ENCODE peak calls at places on chromosomes 11 and 22, in eight cellular contexts. One of them, this sample, is unnamed.

GRCh38 chr11:112355726-112356125 is 95.1 kb upstream of the PLET1 start:
- DNase-seq in PC-3: peak; percentile 59
- DNase-seq in heart left ventricle: no peak
- DNase-seq in CD4-positive, alpha-beta memory T cell: no peak
- DNase-seq in iPS DF 6.9: no peak
- DNase-seq in K562: peak; percentile 40
- DNase-seq in uterus: peak; percentile 67
- DNase-seq in thoracic aorta: no peak
- DNase-seq in this sample: no peak

GRCh38 chr11:92739020-92739419 is 230.4 kb upstream of the MTNR1B start:
- DNase-seq in uterus: no peak
- DNase-seq in CD4-positive, alpha-beta memory T cell: no peak
- DNase-seq in iPS DF 6.9: no peak
- DNase-seq in heart left ventricle: no peak
- DNase-seq in K562: no peak
- DNase-seq in thoracic aorta: no peak
- DNase-seq in PC-3: no peak
- DNase-seq in this sample: no peak

GRCh38 chr11:113531575-113532451 is 56.6 kb upstream of the DRD2 start:
- DNase-seq in iPS DF 6.9: no peak
- DNase-seq in K562: no peak
- DNase-seq in PC-3: no peak
- DNase-seq in thoracic aorta: no peak
- DNase-seq in uterus: no peak
- DNase-seq in CD4-positive, alpha-beta memory T cell: no peak
- DNase-seq in heart left ventricle: no peak
- DNase-seq in this sample: no peak

GRCh38 chr11:133950874-133951483 is 5.8 kb downstream of the IGSF9B start:
- DNase-seq in heart left ventricle: peak; percentile 70
- DNase-seq in uterus: no peak
- DNase-seq in K562: no peak
- DNase-seq in iPS DF 6.9: no peak
- DNase-seq in PC-3: no peak
- DNase-seq in thoracic aorta: no peak
- DNase-seq in CD4-positive, alpha-beta memory T cell: no peak
- DNase-seq in this sample: no peak

GRCh38 chr22:45777046-45777851 is 105.6 kb downstream of the ATXN10 start:
- DNase-seq in PC-3: peak; percentile 83
- DNase-seq in CD4-positive, alpha-beta memory T cell: no peak
- DNase-seq in iPS DF 6.9: no peak
- DNase-seq in uterus: no peak
- DNase-seq in K562: no peak
- DNase-seq in thoracic aorta: no peak
- DNase-seq in heart left ventricle: no peak
- DNase-seq in this sample: no peak

GRCh38 chr11:94924074-94925031 is 49.0 kb downstream of the CWC15 start:
- DNase-seq in uterus: no peak
- DNase-seq in iPS DF 6.9: no peak
- DNase-seq in heart left ventricle: no peak
- DNase-seq in CD4-positive, alpha-beta memory T cell: peak; percentile 32
- DNase-seq in K562: no peak
- DNase-seq in thoracic aorta: no peak
- DNase-seq in PC-3: no peak
- DNase-seq in this sample: peak; percentile 41

GRCh38 chr11:106594751-106595351 is 423.4 kb downstream of the GUCY1A2 start:
- DNase-seq in PC-3: peak; percentile 73
- DNase-seq in uterus: no peak
- DNase-seq in iPS DF 6.9: peak; percentile 9
- DNase-seq in thoracic aorta: no peak
- DNase-seq in CD4-positive, alpha-beta memory T cell: no peak
- DNase-seq in heart left ventricle: no peak
- DNase-seq in K562: no peak
- DNase-seq in this sample: no peak

GRCh38 chr11:18671246-18671645 is 27.3 kb upstream of the TMEM86A start:
- DNase-seq in heart left ventricle: no peak
- DNase-seq in uterus: no peak
- DNase-seq in thoracic aorta: no peak
- DNase-seq in K562: no peak
- DNase-seq in iPS DF 6.9: no peak
- DNase-seq in PC-3: peak; percentile 19
- DNase-seq in CD4-positive, alpha-beta memory T cell: no peak
- DNase-seq in this sample: no peak

GRCh38 chr11:46198245-46198872 is 77.1 kb upstream of the PHF21A start:
- DNase-seq in uterus: no peak
- DNase-seq in PC-3: no peak
- DNase-seq in K562: no peak
- DNase-seq in heart left ventricle: no peak
- DNase-seq in thoracic aorta: no peak
- DNase-seq in CD4-positive, alpha-beta memory T cell: no peak
- DNase-seq in iPS DF 6.9: no peak
- DNase-seq in this sample: no peak

GRCh38 chr11:120431633-120432032 is 79.9 kb upstream of the GRIK4 start:
- DNase-seq in K562: peak; percentile 25
- DNase-seq in thoracic aorta: no peak
- DNase-seq in heart left ventricle: no peak
- DNase-seq in uterus: no peak
- DNase-seq in PC-3: peak; percentile 48
- DNase-seq in iPS DF 6.9: peak; percentile 9
- DNase-seq in CD4-positive, alpha-beta memory T cell: no peak
- DNase-seq in this sample: no peak

GRCh38 chr11:86818466-86819282 is 18.3 kb downstream of the PRSS23 start:
- DNase-seq in heart left ventricle: no peak
- DNase-seq in iPS DF 6.9: no peak
- DNase-seq in CD4-positive, alpha-beta memory T cell: peak; percentile 38
- DNase-seq in uterus: no peak
- DNase-seq in K562: peak; percentile 60
- DNase-seq in PC-3: peak; percentile 78
- DNase-seq in thoracic aorta: no peak
- DNase-seq in this sample: peak; percentile 13

GRCh38 chr22:40668611-40669390 is 10.5 kb upstream of the MCHR1 start:
- DNase-seq in CD4-positive, alpha-beta memory T cell: no peak
- DNase-seq in iPS DF 6.9: no peak
- DNase-seq in thoracic aorta: no peak
- DNase-seq in heart left ventricle: no peak
- DNase-seq in uterus: no peak
- DNase-seq in PC-3: peak; percentile 55
- DNase-seq in K562: peak; percentile 40
- DNase-seq in this sample: no peak

GRCh38 chr11:2530131-2530854 is 85.5 kb downstream of the KCNQ1 start:
- DNase-seq in iPS DF 6.9: no peak
- DNase-seq in CD4-positive, alpha-beta memory T cell: no peak
- DNase-seq in thoracic aorta: no peak
- DNase-seq in uterus: no peak
- DNase-seq in PC-3: no peak
- DNase-seq in K562: no peak
- DNase-seq in heart left ventricle: peak; percentile 66
- DNase-seq in this sample: no peak

GRCh38 chr11:61834278-61835004 is 6.3 kb downstream of the FADS2 start:
- DNase-seq in K562: peak; percentile 93
- DNase-seq in PC-3: peak; percentile 34
- DNase-seq in heart left ventricle: peak; percentile 79
- DNase-seq in CD4-positive, alpha-beta memory T cell: peak; percentile 34
- DNase-seq in iPS DF 6.9: no peak
- DNase-seq in uterus: peak; percentile 60
- DNase-seq in thoracic aorta: no peak
- DNase-seq in this sample: peak; percentile 33

GRCh38 chr11:98507208-98507607 is 513.5 kb upstream of the CNTN5 start:
- DNase-seq in CD4-positive, alpha-beta memory T cell: no peak
- DNase-seq in PC-3: no peak
- DNase-seq in iPS DF 6.9: no peak
- DNase-seq in uterus: no peak
- DNase-seq in thoracic aorta: no peak
- DNase-seq in K562: no peak
- DNase-seq in heart left ventricle: no peak
- DNase-seq in this sample: no peak
- H3K9me3 ChIP-seq in CD4-positive, alpha-beta memory T cell: no peaks in the 10 kb centered on the region
- H3K9me3 ChIP-seq in PC-3: peaks cover 8% of the 10 kb centered on the region
- H3K9me3 ChIP-seq in iPS DF 6.9: no peaks in the 10 kb centered on the region
- H3K9me3 ChIP-seq in uterus: no peaks in the 10 kb centered on the region
- H3K9me3 ChIP-seq in thoracic aorta: no peaks in the 10 kb centered on the region
- H3K9me3 ChIP-seq in K562: no peaks in the 10 kb centered on the region
- H3K9me3 ChIP-seq in heart left ventricle: peaks cover 15% of the 10 kb centered on the region
- H3K9me3 ChIP-seq in this sample: no peaks in the 10 kb centered on the region

DNA sequence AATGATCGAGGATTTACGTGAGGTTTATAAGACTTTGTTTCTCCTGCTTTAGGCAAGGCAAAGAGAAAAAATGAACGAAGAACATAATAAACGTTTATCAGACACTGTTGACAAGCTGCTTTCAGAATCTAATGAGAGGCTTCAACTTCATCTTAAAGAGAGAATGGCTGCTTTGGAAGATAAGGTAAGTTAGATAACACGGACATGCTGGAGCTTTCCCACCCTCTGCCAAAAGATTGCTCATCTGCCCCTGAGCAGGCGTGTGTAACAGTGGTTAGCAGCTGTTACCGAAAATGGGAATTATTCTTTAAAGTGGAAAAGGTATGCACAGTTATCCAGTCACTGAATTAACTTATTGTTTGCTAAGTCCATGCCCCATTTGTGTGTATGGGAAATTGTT is 62.8 kb upstream of the CTTN start:
- DNase-seq in uterus: no peak
- DNase-seq in CD4-positive, alpha-beta memory T cell: no peak
- DNase-seq in PC-3: no peak
- DNase-seq in thoracic aorta: no peak
- DNase-seq in K562: peak; percentile 55
- DNase-seq in heart left ventricle: no peak
- DNase-seq in iPS DF 6.9: no peak
- DNase-seq in this sample: no peak
- H3K36me3 ChIP-seq in uterus: no peaks in the 10 kb centered on the region
- H3K36me3 ChIP-seq in CD4-positive, alpha-beta memory T cell: peaks cover 69% of the 10 kb centered on the region
- H3K36me3 ChIP-seq in PC-3: peaks cover 87% of the 10 kb centered on the region
- H3K36me3 ChIP-seq in thoracic aorta: peaks cover 51% of the 10 kb centered on the region
- H3K36me3 ChIP-seq in K562: peaks cover 93% of the 10 kb centered on the region
- H3K36me3 ChIP-seq in heart left ventricle: peaks cover 58% of the 10 kb centered on the region
- H3K36me3 ChIP-seq in iPS DF 6.9: peaks cover 45% of the 10 kb centered on the region
- H3K36me3 ChIP-seq in this sample: peaks cover 6% of the 10 kb centered on the region

GRCh38 chr22:19887251-19887985 is 32.7 kb upstream of the GNB1L start:
- DNase-seq in uterus: peak; percentile 13
- DNase-seq in heart left ventricle: peak; percentile 51
- DNase-seq in thoracic aorta: no peak
- DNase-seq in CD4-positive, alpha-beta memory T cell: no peak
- DNase-seq in PC-3: no peak
- DNase-seq in K562: no peak
- DNase-seq in iPS DF 6.9: no peak
- DNase-seq in this sample: no peak
- H3K4me1 ChIP-seq in uterus: peaks cover 8% of the 10 kb centered on the region
- H3K4me1 ChIP-seq in heart left ventricle: peaks cover 38% of the 10 kb centered on the region
- H3K4me1 ChIP-seq in thoracic aorta: no peaks in the 10 kb centered on the region
- H3K4me1 ChIP-seq in CD4-positive, alpha-beta memory T cell: peaks cover 66% of the 10 kb centered on the region
- H3K4me1 ChIP-seq in PC-3: peaks cover 21% of the 10 kb centered on the region
- H3K4me1 ChIP-seq in K562: peaks cover 17% of the 10 kb centered on the region
- H3K4me1 ChIP-seq in iPS DF 6.9: peaks cover 3% of the 10 kb centered on the region
- H3K4me1 ChIP-seq in this sample: peaks cover 29% of the 10 kb centered on the region

DNA sequence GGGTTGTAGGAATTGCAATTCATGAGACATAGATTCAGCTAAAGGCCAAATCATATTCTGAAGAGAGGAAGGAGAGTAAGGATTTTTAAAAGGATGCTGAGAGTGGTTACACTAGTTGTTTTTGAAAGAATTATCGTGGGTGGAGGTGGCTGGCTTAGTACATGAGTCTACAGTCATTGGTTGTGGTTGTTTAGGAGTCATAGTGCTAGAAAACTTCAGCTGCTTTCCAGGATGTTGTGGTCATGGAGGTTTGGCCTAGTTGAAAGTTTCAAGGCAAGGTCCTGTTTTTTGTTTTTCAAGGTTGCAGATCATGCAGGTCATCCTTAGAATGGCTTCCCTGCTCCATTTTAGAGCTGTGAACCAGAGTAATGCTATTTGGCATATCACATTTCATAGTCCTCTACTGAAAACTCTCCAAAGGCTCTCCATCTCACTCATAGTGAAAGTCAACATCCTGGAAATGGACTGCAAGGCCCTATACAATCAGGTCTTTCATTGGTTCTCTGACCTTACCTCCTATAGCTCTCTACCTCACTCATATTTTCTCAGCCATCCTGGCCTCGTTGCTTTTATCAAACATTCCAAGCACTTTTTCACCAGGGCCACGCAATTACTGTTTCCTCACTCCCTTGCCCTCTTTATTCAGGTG is 26.1 kb upstream of the ZBTB44 start:
- DNase-seq in thoracic aorta: no peak
- DNase-seq in CD4-positive, alpha-beta memory T cell: peak; percentile 47
- DNase-seq in iPS DF 6.9: no peak
- DNase-seq in heart left ventricle: no peak
- DNase-seq in K562: no peak
- DNase-seq in PC-3: no peak
- DNase-seq in uterus: no peak
- DNase-seq in this sample: no peak
- H3K9me3 ChIP-seq in thoracic aorta: no peaks in the 10 kb centered on the region
- H3K9me3 ChIP-seq in CD4-positive, alpha-beta memory T cell: no peaks in the 10 kb centered on the region
- H3K9me3 ChIP-seq in iPS DF 6.9: no peaks in the 10 kb centered on the region
- H3K9me3 ChIP-seq in heart left ventricle: peaks cover 4% of the 10 kb centered on the region
- H3K9me3 ChIP-seq in K562: peaks cover 3% of the 10 kb centered on the region
- H3K9me3 ChIP-seq in PC-3: peaks cover 8% of the 10 kb centered on the region
- H3K9me3 ChIP-seq in uterus: no peaks in the 10 kb centered on the region
- H3K9me3 ChIP-seq in this sample: no peaks in the 10 kb centered on the region

This sample was measured in naive thymus-derived CD4-positive, alpha-beta T cell.